ENCODE peak calls at places on chromosomes 6 and 20, in five cellular contexts. E, C, Z, S and B are unnamed samples. For H3K4me1 and H3K9me3, the result is how much of the 10 kb centered on the place peaks cover.

GRCh38 chr6:113980937-113981554 is 10.1 kb upstream of the HDAC2 start:
- DNase-seq in E (peak), C (no peak), Z (no peak), S (no peak), B (peak)

GRCh38 chr20:53960586-53961386 is 109.6 kb downstream of the BCAS1 start:
- DNase-seq in E (no peak), C (no peak), Z (no peak), S (no peak), B (no peak)

GRCh38 chr6:79635179-79635578 is 4.0 kb downstream of the SH3BGRL2 start:
- DNase-seq in E (peak), C (no peak), Z (no peak), S (no peak), B (no peak)

GRCh38 chr6:137399949-137400443 is 94.2 kb downstream of the OLIG3 start:
- DNase-seq in E (no peak), C (no peak), Z (no peak), S (no peak), B (no peak)

GRCh38 chr6:18155864-18156396 is 708 bp downstream of the KDM1B start:
- DNase-seq in E (peak), C (peak), Z (no peak), S (peak), B (peak)

GRCh38 chr6:131629656-131630055 is 1.6 kb upstream of the MED23 start:
- DNase-seq in E (no peak), C (no peak), Z (no peak), S (no peak), B (no peak)

GRCh38 chr6:26269406-26270120 is 95.4 kb upstream of the BTN3A2 start:
- DNase-seq in E (no peak), C (no peak), Z (no peak), S (no peak), B (no peak)

GRCh38 chr6:16752206-16752867 is 8.9 kb downstream of the ATXN1 start:
- DNase-seq in E (peak), C (no peak), Z (no peak), S (no peak), B (no peak)

GRCh38 chr6:34928220-34928619 is 39.2 kb downstream of the ANKS1A start:
- DNase-seq in E (no peak), C (no peak), Z (no peak), S (no peak), B (no peak)

GRCh38 chr6:111527367-111527766 is 44.3 kb upstream of the REV3L start:
- DNase-seq in E (no peak), C (no peak), Z (no peak), S (no peak), B (no peak)

GRCh38 chr6:6622557-6622956 is 34.0 kb downstream of the LY86 start:
- DNase-seq in E (no peak), C (no peak), Z (no peak), S (no peak), B (no peak)

GRCh38 chr20:38671186-38671585 is 53.1 kb upstream of the SLC32A1 start:
- DNase-seq in E (no peak), C (no peak), Z (no peak), S (no peak), B (peak)

GRCh38 chr6:3162067-3162497 is 4.7 kb upstream of the TUBB2A start:
- DNase-seq in E (no peak), C (no peak), Z (no peak), S (no peak), B (no peak)

GRCh38 chr6:136014454-136015421 is 163.2 kb downstream of the PDE7B start:
- DNase-seq in E (peak), C (no peak), Z (no peak), S (no peak), B (no peak)

GRCh38 chr6:40719671-40720374 is 132.7 kb upstream of the LRFN2 start:
- DNase-seq in E (peak), C (no peak), Z (no peak), S (peak), B (peak)

GRCh38 chr6:134097114-134097707 is 44.8 kb upstream of the SLC2A12 start:
- DNase-seq in E (peak), C (peak), Z (peak), S (peak), B (peak)

GRCh38 chr6:138410048-138410735 is 6.2 kb downstream of the HEBP2 start:
- DNase-seq in E (peak), C (no peak), Z (no peak), S (peak), B (no peak)

GRCh38 chr6:79984261-79984660 is 20.2 kb upstream of the TTK start:
- DNase-seq in E (no peak), C (peak), Z (no peak), S (no peak), B (no peak)

GRCh38 chr6:1554881-1555569 is 54.7 kb upstream of the FOXC1 start:
- DNase-seq in E (peak), C (peak), Z (peak), S (peak), B (peak)

GRCh38 chr20:48523191-48523757 is 304.5 kb downstream of the PREX1 start:
- DNase-seq in E (peak), C (no peak), Z (no peak), S (peak), B (no peak)

GRCh38 chr20:49356676-49357075 is 78.8 kb upstream of the ZNFX1 start:
- DNase-seq in E (no peak), C (no peak), Z (no peak), S (no peak), B (no peak)

GRCh38 chr20:3655032-3655405 is 8.2 kb downstream of the GFRA4 start:
- DNase-seq in E (no peak), C (no peak), Z (peak), S (no peak), B (no peak)

GRCh38 chr6:2196079-2196679 is 49.2 kb downstream of the GMDS start:
- DNase-seq in E (peak), C (peak), Z (no peak), S (peak), B (peak)

GRCh38 chr20:49276201-49276894 is 1.5 kb downstream of the ZNFX1 start:
- DNase-seq in E (peak), C (peak), Z (peak), S (peak), B (no peak)

GRCh38 chr20:3797592-3798404 is 1.7 kb downstream of the CDC25B start:
- DNase-seq in E (peak), C (peak), Z (peak), S (no peak), B (no peak)

GRCh38 chr20:63351811-63352591 is 9.1 kb downstream of the CHRNA4 start:
- DNase-seq in E (no peak), C (no peak), Z (no peak), S (no peak), B (peak)

GRCh38 chr6:166758136-166758704 is 131.2 kb upstream of the RPS6KA2 start:
- DNase-seq in E (no peak), C (no peak), Z (no peak), S (no peak), B (no peak)

GRCh38 chr20:57346477-57346876 is 4.6 kb upstream of the RAE1 start:
- DNase-seq in E (peak), C (peak), Z (peak), S (peak), B (peak)

GRCh38 chr6:151071295-151071694 is 168.5 kb upstream of the AKAP12 start:
- DNase-seq in E (peak), C (no peak), Z (no peak), S (peak), B (no peak)

GRCh38 chr20:52410182-52410647 is 218.6 kb upstream of the ZFP64 start:
- DNase-seq in E (peak), C (no peak), Z (peak), S (peak), B (no peak)

GRCh38 chr6:53151676-53152075 is 3.0 kb upstream of the GCM1 start:
- DNase-seq in E (no peak), C (no peak), Z (no peak), S (no peak), B (peak)

GRCh38 chr6:13273931-13274706 is 54.2 kb downstream of the TBC1D7 start:
- DNase-seq in E (no peak), C (peak), Z (peak), S (no peak), B (no peak)

GRCh38 chr20:64161595-64162238 is 2.5 kb upstream of the MYT1 start:
- DNase-seq in E (peak), C (peak), Z (no peak), S (no peak), B (no peak)

GRCh38 chr20:44961024-44961866 is 1.0 kb upstream of the TOMM34 start:
- DNase-seq in E (peak), C (no peak), Z (no peak), S (no peak), B (no peak)

GRCh38 chr6:168013250-168013915 is 15.9 kb downstream of the KIF25 start:
- DNase-seq in E (no peak), C (no peak), Z (no peak), S (no peak), B (no peak)

GRCh38 chr6:149046822-149047246 is 270.7 kb upstream of the TAB2 start:
- DNase-seq in E (peak), C (no peak), Z (no peak), S (no peak), B (no peak)

GRCh38 chr6:73203098-73203497 is 22.2 kb downstream of the KHDC1L start:
- DNase-seq in E (peak), C (no peak), Z (no peak), S (no peak), B (no peak)

GRCh38 chr20:36298795-36299339 is 7.3 kb upstream of the DLGAP4 start:
- DNase-seq in E (no peak), C (no peak), Z (no peak), S (no peak), B (no peak)

GRCh38 chr20:19850190-19850533 is 92.1 kb downstream of the RIN2 start:
- DNase-seq in E (no peak), C (no peak), Z (no peak), S (peak), B (no peak)

GRCh38 chr6:26156850-26157149 is 69.6 kb downstream of the HFE start:
- DNase-seq in E (no peak), C (no peak), Z (no peak), S (no peak), B (no peak)

GRCh38 chr6:29071831-29072723 is 15.0 kb downstream of the OR2B3 start:
- DNase-seq in E (no peak), C (peak), Z (no peak), S (no peak), B (peak)
- TF ChIP-seq CTCF in E (peak), C (peak), Z (no peak), S (no peak), B (peak)

DNA sequence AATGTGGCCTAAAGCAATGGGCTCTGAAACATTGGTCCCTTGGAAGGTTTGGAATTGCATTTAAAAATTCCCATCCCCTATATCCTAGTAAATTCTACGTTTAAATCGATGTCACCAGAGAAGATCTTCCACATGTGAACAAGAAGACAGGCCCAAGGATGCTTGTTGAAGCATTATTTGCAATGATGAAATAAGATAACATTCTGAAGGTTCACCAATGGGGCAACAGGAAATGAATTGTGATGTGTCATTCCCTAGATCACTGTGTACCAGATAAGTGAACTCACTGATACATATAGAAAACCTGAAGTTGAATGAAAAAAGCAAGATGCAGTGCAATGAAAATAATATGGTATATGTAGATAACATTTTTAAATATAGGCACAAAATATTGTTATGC is 464.3 kb upstream of the BTBD3 start:
- DNase-seq in E (peak), C (no peak), Z (no peak), S (no peak), B (no peak)
- H3K4me1 ChIP-seq in E (under half), C (under half), Z (under half), S (under half), B (under half)

DNA sequence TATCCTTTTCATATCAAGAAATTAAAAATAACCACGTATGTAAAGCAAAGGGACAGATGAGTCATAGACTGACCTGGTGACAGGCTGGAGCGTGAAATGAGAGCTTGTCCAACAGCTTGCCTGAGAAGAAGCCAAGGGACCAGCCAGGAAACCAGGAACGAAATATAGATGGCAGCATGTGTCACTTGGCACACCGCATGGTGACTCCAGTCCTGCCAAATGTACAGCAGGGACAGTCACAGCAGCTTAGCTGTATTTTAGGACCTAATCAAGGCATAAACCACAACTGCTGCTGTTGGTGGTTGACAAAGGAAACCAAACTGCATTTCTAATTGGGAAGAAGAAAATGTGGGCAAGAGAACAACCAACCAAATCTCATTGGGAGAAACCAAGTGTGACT is 755.0 kb downstream of the TFAP2A start:
- DNase-seq in E (no peak), C (no peak), Z (no peak), S (no peak), B (no peak)
- H3K9me3 ChIP-seq in E (under half), C (under half), Z (under half), S (under half), B (under half)

GRCh38 chr20:43550456-43550855 is 8.4 kb upstream of the SGK2 start:
- DNase-seq in E (no peak), C (peak), Z (no peak), S (no peak), B (no peak)

GRCh38 chr20:43544501-43544900 is 14.3 kb upstream of the SGK2 start:
- DNase-seq in E (no peak), C (no peak), Z (no peak), S (no peak), B (no peak)

GRCh38 chr20:43549416-43550136 is 9.3 kb upstream of the SGK2 start:
- DNase-seq in E (no peak), C (no peak), Z (no peak), S (no peak), B (no peak)

GRCh38 chr20:43545837-43546578 is 12.8 kb upstream of the SGK2 start:
- DNase-seq in E (no peak), C (no peak), Z (no peak), S (no peak), B (no peak)

GRCh38 chr20:43548273-43548880 is 10.4 kb upstream of the SGK2 start:
- DNase-seq in E (no peak), C (no peak), Z (no peak), S (no peak), B (no peak)
- TF ChIP-seq CTCF in E (no peak), C (no peak), Z (no peak), S (no peak), B (no peak)

GRCh38 chr6:123526128-123526527 is 110.6 kb downstream of the TRDN start:
- DNase-seq in E (no peak), C (no peak), Z (no peak), S (no peak), B (no peak)
- H3K4me1 ChIP-seq in E (under half), C (under half), Z (under half), S (under half), B (under half)

GRCh38 chr20:56003111-56003800 is 2.1 kb downstream of the CBLN4 start:
- DNase-seq in E (no peak), C (no peak), Z (no peak), S (no peak), B (no peak)
- H3K9me3 ChIP-seq in E (under half), C (under half), Z (under half), S (under half), B (under half)

GRCh38 chr6:24396764-24397163 is 6.0 kb upstream of the MRS2 start:
- DNase-seq in E (no peak), C (no peak), Z (no peak), S (no peak), B (no peak)
- TF ChIP-seq CTCF in E (no peak), C (no peak), Z (no peak), S (no peak), B (no peak)

DNA sequence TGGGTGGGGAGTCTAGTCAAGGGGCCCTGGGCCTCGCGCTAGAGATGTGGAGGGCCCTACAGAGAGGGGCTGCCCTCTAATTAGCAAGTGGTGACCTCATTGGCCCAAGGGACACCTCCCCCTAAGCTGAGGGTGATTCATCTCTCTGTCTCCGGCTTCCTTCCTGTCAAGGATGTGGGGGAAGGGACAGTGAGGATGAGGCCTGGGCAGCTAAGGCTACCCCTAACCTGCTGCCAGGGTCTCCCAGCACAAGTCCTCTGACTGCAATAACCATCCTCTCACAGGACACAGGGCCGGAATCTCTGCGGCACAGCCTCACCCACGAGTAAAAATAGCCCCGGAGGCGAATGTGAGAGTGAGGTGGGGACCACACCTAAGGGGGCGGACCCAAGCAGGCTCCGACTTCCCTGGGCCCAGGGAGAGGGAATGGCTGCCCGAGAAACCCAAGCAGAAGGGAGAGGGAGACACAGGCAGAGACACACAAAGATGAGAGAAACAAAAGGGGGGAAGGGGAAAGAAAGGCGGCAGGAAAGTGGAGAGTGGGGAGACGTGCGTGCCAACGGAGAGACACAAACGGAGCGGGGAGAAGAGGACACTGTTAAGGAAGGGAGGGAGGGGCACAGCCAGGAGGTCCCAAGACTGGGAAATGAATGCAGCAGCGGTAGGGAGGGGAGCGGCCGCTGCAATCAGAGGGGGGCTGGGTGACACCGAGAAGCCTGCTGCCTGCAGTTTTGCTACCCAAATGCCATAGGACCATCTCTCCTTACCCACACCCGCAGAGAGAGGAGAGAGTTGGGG is 1.4 kb downstream of the CLIC1 start:
- DNase-seq in E (peak), C (peak), Z (peak), S (peak), B (peak)
- H3K4me1 ChIP-seq in E (under half), C (under half), Z (half or more), S (under half), B (under half)